ENCODE peak calls at places on chromosomes 12 and 14, in seven cellular contexts. D, M, T, A, X, U and J are unnamed samples.

GRCh38 chr14:77547512-77547911 is 48.9 kb upstream of the ISM2 start:
- DNase-seq in D (no peak), M (no peak), T (no peak), A (no peak), X (no peak), U (no peak), J (no peak)

GRCh38 chr12:66241061-66242043 is 52.3 kb downstream of the IRAK3 start:
- DNase-seq in D (no peak), M (no peak), T (peak; percentile 89), A (no peak), X (peak; percentile 86), U (no peak), J (peak; percentile 93)

GRCh38 chr14:60647081-60647836 is 2.0 kb downstream of the SIX1 start:
- DNase-seq in D (peak; percentile 74), M (peak; percentile 64), T (peak; percentile 91), A (no peak), X (peak; percentile 61), U (no peak), J (no peak)

GRCh38 chr12:123250471-123251383 is 17.5 kb downstream of the MTRFR start:
- DNase-seq in D (no peak), M (no peak), T (no peak), A (no peak), X (no peak), U (no peak), J (no peak)

GRCh38 chr12:89421093-89421835 is 69.0 kb upstream of the DUSP6 start:
- DNase-seq in D (no peak), M (no peak), T (no peak), A (no peak), X (no peak), U (no peak), J (no peak)

GRCh38 chr14:24630872-24631477 is 3.0 kb downstream of the GZMB start:
- DNase-seq in D (no peak), M (no peak), T (peak; percentile 66), A (peak; percentile 52), X (no peak), U (no peak), J (peak; percentile 36)

GRCh38 chr12:91604897-91605296 is 422.3 kb upstream of the DCN start:
- DNase-seq in D (no peak), M (no peak), T (no peak), A (no peak), X (no peak), U (no peak), J (peak; percentile 3)

GRCh38 chr12:5402009-5402408 is 29.9 kb upstream of the NTF3 start:
- DNase-seq in D (no peak), M (no peak), T (no peak), A (no peak), X (no peak), U (no peak), J (no peak)

GRCh38 chr14:80491131-80491530 is 279.8 kb upstream of the DIO2 start:
- DNase-seq in D (peak; percentile 49), M (no peak), T (peak; percentile 69), A (no peak), X (peak; percentile 83), U (no peak), J (peak; percentile 41)

GRCh38 chr14:101359221-101360044 is 201.9 kb upstream of the DIO3 start:
- DNase-seq in D (peak; percentile 75), M (no peak), T (peak; percentile 6), A (no peak), X (peak; percentile 22), U (no peak), J (no peak)

GRCh38 chr12:58509116-58509885 is 411.0 kb downstream of the LRIG3 start:
- DNase-seq in D (no peak), M (no peak), T (peak; percentile 79), A (no peak), X (peak; percentile 78), U (no peak), J (peak; percentile 77)